ENCODE peak calls at places on chromosomes 16 and 17, in eight cellular contexts. S is SK-MEL-5; Y is NCI-H460; U is activated CD8-positive, alpha-beta memory T cell treated with anti-CD3 and anti-CD28 coated beads for 4 hours; P is activated CD4-positive, alpha-beta T cell treated with anti-CD3 and anti-CD28 coated beads, Interleukin-2, amount 50 U/mL, for 4 hours; I is NCI-H1436; Q is effector CD4-positive, alpha-beta T cell; B is fibroblast of villous mesenchyme. T is an unnamed sample.

GRCh38 chr17:82808006-82808405 is 31.8 kb downstream of the ZNF750 start:
- DNase-seq in Q (no peak), Y (no peak), I (no peak), S (no peak), B (no peak), U (no peak), P (no peak), T (no peak)

GRCh38 chr17:17205368-17206148 is 575 bp downstream of the PLD6 start:
- DNase-seq in B (peak; percentile 54), I (peak; percentile 46), U (peak; percentile 27), P (peak; percentile 61), S (no peak), Y (peak; percentile 23), Q (peak; percentile 39), T (peak; percentile 49)

GRCh38 chr16:90008708-90009145 is 10.5 kb downstream of the DBNDD1 start:
- DNase-seq in S (no peak), B (no peak), P (peak; percentile 59), U (peak; percentile 51), Q (peak; percentile 30), Y (no peak), I (no peak), T (no peak)

GRCh38 chr16:90077240-90077756 is at the start of gene PRDM7:
- DNase-seq in Q (peak; percentile 91), B (peak; percentile 95), P (peak; percentile 95), U (peak; percentile 90), I (no peak), S (peak; percentile 97), Y (no peak), T (peak; percentile 98)

GRCh38 chr16:50265716-50266336 is 525 bp upstream of the ADCY7 start:
- DNase-seq in Y (no peak), Q (no peak), I (no peak), B (no peak), S (no peak), U (no peak), P (no peak), T (no peak)

GRCh38 chr17:81528651-81529436 is 667 bp downstream of the FSCN2 start:
- DNase-seq in S (no peak), U (no peak), Y (no peak), P (no peak), B (no peak), Q (no peak), I (no peak), T (no peak)

GRCh38 chr17:72104863-72105234 is 16.0 kb upstream of the SOX9 start:
- DNase-seq in S (no peak), I (no peak), B (no peak), Y (peak; percentile 56), P (no peak), U (no peak), Q (no peak), T (no peak)

GRCh38 chr17:55930291-55930809 is 179.5 kb downstream of the PCTP start:
- DNase-seq in Q (no peak), Y (no peak), I (no peak), B (no peak), U (no peak), S (no peak), P (no peak), T (no peak)

GRCh38 chr17:48374650-48375230 is 55.3 kb downstream of the SKAP1 start:
- DNase-seq in Y (peak; percentile 66), U (no peak), I (peak; percentile 50), S (peak; percentile 77), B (peak; percentile 4), Q (peak; percentile 8), P (peak; percentile 13), T (no peak)

GRCh38 chr17:49846938-49847712 is 744 bp downstream of the TAC4 start:
- DNase-seq in P (no peak), U (no peak), B (no peak), Y (no peak), I (no peak), S (no peak), Q (no peak), T (no peak)

GRCh38 chr17:48468299-48468698 is 38.3 kb upstream of the SKAP1 start:
- DNase-seq in P (no peak), U (no peak), B (no peak), S (no peak), Q (no peak), Y (no peak), I (no peak), T (no peak)

GRCh38 chr17:69060835-69061234 is at the start of gene ABCA9:
- DNase-seq in B (peak; percentile 79), P (no peak), Y (no peak), I (no peak), U (no peak), Q (no peak), S (peak; percentile 98), T (no peak)

GRCh38 chr17:45368661-45369060 is 51.8 kb upstream of the MAP3K14 start:
- DNase-seq in I (no peak), Y (no peak), U (no peak), Q (no peak), S (no peak), B (peak; percentile 85), P (no peak), T (no peak)

GRCh38 chr17:28645576-28645939 is 600 bp upstream of the BLTP2 start:
- DNase-seq in S (no peak), I (no peak), B (no peak), U (no peak), Q (no peak), P (no peak), Y (no peak), T (no peak)

GRCh38 chr17:46002311-46002972 is 3.4 kb downstream of the STH start:
- DNase-seq in B (peak; percentile 62), S (peak; percentile 73), P (peak; percentile 68), I (peak; percentile 54), Q (peak; percentile 69), Y (peak; percentile 56), U (peak; percentile 52), T (peak; percentile 67)

GRCh38 chr17:63774982-63775290 is 966 bp downstream of the DDX42 start:
- DNase-seq in U (no peak), B (peak; percentile 28), P (no peak), Y (no peak), S (peak; percentile 21), Q (no peak), I (no peak), T (no peak)

GRCh38 chr17:76421054-76421427 is 31.9 kb downstream of the UBE2O start:
- DNase-seq in Q (no peak), B (no peak), P (no peak), I (no peak), U (no peak), S (no peak), Y (no peak), T (no peak)

GRCh38 chr16:3625911-3626732 is 14.7 kb upstream of the SLX4 start:
- DNase-seq in I (no peak), B (no peak), Y (no peak), S (peak; percentile 12), P (no peak), U (no peak), Q (no peak), T (no peak)

GRCh38 chr17:75400326-75400939 is 5.0 kb downstream of the GRB2 start:
- DNase-seq in U (no peak), I (no peak), Q (no peak), S (no peak), Y (no peak), P (no peak), B (no peak), T (no peak)

GRCh38 chr17:21201874-21202273 is 12.1 kb downstream of the TMEM11 start:
- DNase-seq in B (no peak), U (no peak), S (no peak), Y (no peak), P (no peak), Q (no peak), I (no peak), T (no peak)

GRCh38 chr16:30027588-30028437 is 3.3 kb downstream of the TLCD3B start:
- DNase-seq in P (no peak), Q (no peak), I (no peak), Y (no peak), S (no peak), B (no peak), U (no peak), T (no peak)

GRCh38 chr17:70084476-70084875 is 9.5 kb downstream of the KCNJ16 start:
- DNase-seq in P (no peak), B (no peak), Y (no peak), Q (no peak), I (no peak), S (peak; percentile 26), U (no peak), T (no peak)

GRCh38 chr17:7261377-7262191 is 694 bp downstream of the CLDN7 start:
- DNase-seq in P (no peak), S (no peak), I (no peak), U (no peak), Q (no peak), Y (no peak), B (no peak), T (no peak)